ENCODE peak calls at places on chromosomes 13 and 19, in nine cellular contexts. X is NCI-H774; J is CD4-positive, CD25-positive, alpha-beta regulatory T cell; R is WTC11; W is ACHN; I is GM20000; B is AG08395; U is SIG-M5; K is stimulated activated CD8-positive, alpha-beta memory T cell treated with anti-CD3 and anti-CD28 coated beads, Interleukin-4, amount 100 ng/mL, for 48 hours. V is an unnamed sample.
A peak's percentile ranks its signal among the peaks of the same experiment; 100 is the strongest.

GRCh38 chr13:75319244-75319643 is 162.7 kb downstream of the TBC1D4 start:
- DNase-seq in X (no peak), J (no peak), R (no peak), W (no peak), I (no peak), B (peak; percentile 20), U (no peak), K (no peak), V (no peak)

GRCh38 chr19:5646703-5647102 is 23.8 kb downstream of the SAFB start:
- DNase-seq in X (no peak), J (no peak), R (no peak), W (no peak), I (no peak), B (no peak), U (no peak), K (no peak), V (no peak)

GRCh38 chr13:112067871-112068305 is 939 bp downstream of the SOX1 start:
- DNase-seq in X (peak; percentile 81), J (no peak), R (peak; percentile 56), W (no peak), I (peak; percentile 38), B (no peak), U (no peak), K (no peak), V (no peak)

GRCh38 chr13:113299951-113300350 is 2.9 kb downstream of the LAMP1 start:
- DNase-seq in X (no peak), J (no peak), R (no peak), W (no peak), I (peak; percentile 60), B (no peak), U (no peak), K (no peak), V (peak; percentile 27)

GRCh38 chr13:97255515-97255999 is 33.4 kb downstream of the MBNL2 start:
- DNase-seq in X (no peak), J (no peak), R (no peak), W (peak; percentile 39), I (no peak), B (no peak), U (no peak), K (no peak), V (no peak)

GRCh38 chr13:112574476-112575294 is 13.3 kb downstream of the TUBGCP3 start:
- DNase-seq in X (no peak), J (no peak), R (no peak), W (no peak), I (no peak), B (no peak), U (no peak), K (no peak), V (no peak)

GRCh38 chr13:58032676-58033440 is 401.3 kb downstream of the PCDH17 start:
- DNase-seq in X (no peak), J (no peak), R (no peak), W (no peak), I (no peak), B (no peak), U (no peak), K (no peak), V (no peak)

GRCh38 chr13:39976481-39976880 is 321.0 kb downstream of the COG6 start:
- DNase-seq in X (no peak), J (no peak), R (no peak), W (no peak), I (no peak), B (no peak), U (no peak), K (no peak), V (no peak)

GRCh38 chr19:35833972-35834371 is 18.3 kb downstream of the NPHS1 start:
- DNase-seq in X (no peak), J (no peak), R (no peak), W (no peak), I (no peak), B (no peak), U (no peak), K (no peak), V (no peak)

GRCh38 chr19:28235606-28236125 is 977.3 kb downstream of the UQCRFS1 start:
- DNase-seq in X (no peak), J (no peak), R (no peak), W (no peak), I (no peak), B (no peak), U (no peak), K (no peak), V (no peak)

GRCh38 chr19:54653181-54653809 is 9.5 kb upstream of the LILRB4 start:
- DNase-seq in X (peak; percentile 2), J (no peak), R (no peak), W (peak; percentile 28), I (peak; percentile 59), B (peak; percentile 6), U (no peak), K (no peak), V (no peak)

GRCh38 chr13:25678398-25678797 is 306.6 kb downstream of the ATP8A2 start:
- DNase-seq in X (no peak), J (no peak), R (no peak), W (peak; percentile 16), I (no peak), B (no peak), U (no peak), K (no peak), V (no peak)

GRCh38 chr19:18321729-18322091 is 1.2 kb downstream of the LSM4 start:
- DNase-seq in X (no peak), J (no peak), R (no peak), W (no peak), I (no peak), B (no peak), U (no peak), K (peak; percentile 60), V (no peak)

GRCh38 chr19:518292-519231 is 11.3 kb downstream of the TPGS1 start:
- DNase-seq in X (no peak), J (peak; percentile 37), R (peak; percentile 79), W (no peak), I (no peak), B (no peak), U (no peak), K (peak; percentile 61), V (no peak)

GRCh38 chr13:51950722-51951121 is 60.5 kb downstream of the ATP7B start:
- DNase-seq in X (no peak), J (no peak), R (no peak), W (no peak), I (no peak), B (no peak), U (no peak), K (no peak), V (peak; percentile 11)

GRCh38 chr13:49099513-49099877 is 120.6 kb upstream of the MLNR start:
- DNase-seq in X (no peak), J (no peak), R (no peak), W (no peak), I (no peak), B (no peak), U (no peak), K (no peak), V (no peak)

GRCh38 chr19:14214580-14214979 is 8.6 kb upstream of the ADGRL1 start:
- DNase-seq in X (no peak), J (no peak), R (no peak), W (no peak), I (no peak), B (no peak), U (no peak), K (no peak), V (no peak)

GRCh38 chr13:41306271-41307150 is 4.6 kb upstream of the NAA16 start:
- DNase-seq in X (no peak), J (no peak), R (no peak), W (no peak), I (no peak), B (no peak), U (no peak), K (no peak), V (no peak)

GRCh38 chr13:93450226-93450625 is 223.6 kb downstream of the GPC6 start:
- DNase-seq in X (no peak), J (no peak), R (no peak), W (no peak), I (no peak), B (peak; percentile 6), U (no peak), K (no peak), V (no peak)

GRCh38 chr19:51006406-51006805 is 5.0 kb upstream of the KLK8 start:
- DNase-seq in X (no peak), J (no peak), R (no peak), W (no peak), I (no peak), B (no peak), U (no peak), K (no peak), V (no peak)

GRCh38 chr19:17949956-17950309 is 17.0 kb upstream of the KCNN1 start:
- DNase-seq in X (no peak), J (no peak), R (no peak), W (no peak), I (no peak), B (no peak), U (no peak), K (no peak), V (peak; percentile 27)

GRCh38 chr19:38650180-38650775 is 2.8 kb downstream of the ACTN4 start:
- DNase-seq in X (no peak), J (no peak), R (no peak), W (no peak), I (no peak), B (no peak), U (no peak), K (no peak), V (no peak)

GRCh38 chr13:49400755-49401659 is 42.9 kb downstream of the CAB39L start:
- DNase-seq in X (no peak), J (no peak), R (no peak), W (no peak), I (peak; percentile 9), B (peak; percentile 46), U (no peak), K (no peak), V (peak; percentile 25)

GRCh38 chr19:5664515-5664914 is 15.8 kb downstream of the MICOS13 start:
- DNase-seq in X (no peak), J (no peak), R (no peak), W (no peak), I (no peak), B (no peak), U (no peak), K (no peak), V (no peak)

GRCh38 chr19:45817010-45817724 is 2.1 kb upstream of the RSPH6A start:
- DNase-seq in X (peak; percentile 66), J (peak; percentile 91), R (peak; percentile 100), W (peak; percentile 90), I (peak; percentile 99), B (peak; percentile 98), U (peak; percentile 70), K (peak; percentile 99), V (peak; percentile 98)

GRCh38 chr19:53989600-53990533 is 1.6 kb upstream of the CACNG6 start:
- DNase-seq in X (no peak), J (no peak), R (no peak), W (no peak), I (no peak), B (no peak), U (no peak), K (no peak), V (no peak)

GRCh38 chr19:623974-624373 is 9.4 kb downstream of the POLRMT start:
- DNase-seq in X (no peak), J (no peak), R (no peak), W (peak; percentile 72), I (no peak), B (no peak), U (no peak), K (no peak), V (no peak)

GRCh38 chr19:33175886-33176669 is 18.1 kb upstream of the LRP3 start:
- DNase-seq in X (no peak), J (no peak), R (no peak), W (peak; percentile 39), I (peak; percentile 38), B (peak; percentile 38), U (no peak), K (no peak), V (peak; percentile 42)

GRCh38 chr13:48112896-48113525 is 18.1 kb upstream of the MED4 start:
- DNase-seq in X (no peak), J (no peak), R (no peak), W (no peak), I (no peak), B (no peak), U (no peak), K (no peak), V (no peak)

GRCh38 chr13:52737900-52738299 is 1.7 kb downstream of the CNMD start:
- DNase-seq in X (no peak), J (no peak), R (no peak), W (no peak), I (no peak), B (no peak), U (no peak), K (no peak), V (no peak)

GRCh38 chr19:55579766-55580621 is 654 bp downstream of the ZNF579 start:
- DNase-seq in X (no peak), J (no peak), R (peak; percentile 33), W (peak; percentile 35), I (peak; percentile 73), B (peak; percentile 31), U (no peak), K (no peak), V (peak; percentile 28)